ENCODE peak calls at places on chromosome 16, in four cellular contexts. One of them, this sample, is unnamed.

GRCh38 chr16:71254832-71255560 is 24.5 kb upstream of the HYDIN start:
- DNase-seq in colonic mucosa: no peak
- DNase-seq in ascending aorta: no peak
- DNase-seq in mammary epithelial cell: no peak
- DNase-seq in this sample: no peak

GRCh38 chr16:85169333-85170065 is 57.2 kb upstream of the CIBAR2 start:
- DNase-seq in colonic mucosa: no peak
- DNase-seq in ascending aorta: no peak
- DNase-seq in mammary epithelial cell: peak
- DNase-seq in this sample: peak

GRCh38 chr16:68792465-68793324 is 50.6 kb upstream of the TANGO6 start:
- DNase-seq in colonic mucosa: peak
- DNase-seq in ascending aorta: no peak
- DNase-seq in mammary epithelial cell: no peak
- DNase-seq in this sample: peak

GRCh38 chr16:27225536-27226360 is 22.4 kb downstream of the KDM8 start:
- DNase-seq in colonic mucosa: peak
- DNase-seq in ascending aorta: no peak
- DNase-seq in mammary epithelial cell: peak
- DNase-seq in this sample: no peak

GRCh38 chr16:55968221-55968620 is 93.0 kb upstream of the CES5A start:
- DNase-seq in colonic mucosa: no peak
- DNase-seq in ascending aorta: no peak
- DNase-seq in mammary epithelial cell: no peak
- DNase-seq in this sample: no peak

GRCh38 chr16:85259831-85260165 is 147.5 kb upstream of the CIBAR2 start:
- DNase-seq in colonic mucosa: no peak
- DNase-seq in ascending aorta: no peak
- DNase-seq in mammary epithelial cell: no peak
- DNase-seq in this sample: no peak

GRCh38 chr16:55559233-55559632 is 7.3 kb upstream of the CAPNS2 start:
- DNase-seq in colonic mucosa: no peak
- DNase-seq in ascending aorta: no peak
- DNase-seq in mammary epithelial cell: peak
- DNase-seq in this sample: peak

GRCh38 chr16:73034374-73034773 is 13.6 kb downstream of the ZFHX3 start:
- DNase-seq in colonic mucosa: no peak
- DNase-seq in ascending aorta: no peak
- DNase-seq in mammary epithelial cell: no peak
- DNase-seq in this sample: no peak

GRCh38 chr16:89278441-89279240 is 61.1 kb downstream of the ZNF778 start:
- DNase-seq in colonic mucosa: no peak
- DNase-seq in ascending aorta: no peak
- DNase-seq in mammary epithelial cell: no peak
- DNase-seq in this sample: no peak

GRCh38 chr16:75264531-75264998 is 13.1 kb upstream of the BCAR1 start:
- DNase-seq in colonic mucosa: no peak
- DNase-seq in ascending aorta: peak
- DNase-seq in mammary epithelial cell: no peak
- DNase-seq in this sample: peak

GRCh38 chr16:89722392-89723278 is 1.3 kb downstream of the ZNF276 start:
- DNase-seq in colonic mucosa: peak
- DNase-seq in ascending aorta: peak
- DNase-seq in mammary epithelial cell: peak
- DNase-seq in this sample: peak

GRCh38 chr16:51327001-51327400 is 175.9 kb upstream of the SALL1 start:
- DNase-seq in colonic mucosa: no peak
- DNase-seq in ascending aorta: no peak
- DNase-seq in mammary epithelial cell: peak
- DNase-seq in this sample: peak

GRCh38 chr16:58510776-58511628 is 4.3 kb upstream of the SETD6 start:
- DNase-seq in colonic mucosa: no peak
- DNase-seq in ascending aorta: peak
- DNase-seq in mammary epithelial cell: no peak
- DNase-seq in this sample: no peak

GRCh38 chr16:78611318-78611717 is 511.9 kb downstream of the WWOX start:
- DNase-seq in colonic mucosa: no peak
- DNase-seq in ascending aorta: no peak
- DNase-seq in mammary epithelial cell: no peak
- DNase-seq in this sample: no peak

GRCh38 chr16:1823821-1824220 is 2.8 kb downstream of the HAGH start:
- DNase-seq in colonic mucosa: no peak
- DNase-seq in ascending aorta: no peak
- DNase-seq in mammary epithelial cell: peak
- DNase-seq in this sample: peak

GRCh38 chr16:24609740-24610420 is 70.5 kb downstream of the RBBP6 start:
- DNase-seq in colonic mucosa: peak
- DNase-seq in ascending aorta: peak
- DNase-seq in mammary epithelial cell: peak
- DNase-seq in this sample: peak

GRCh38 chr16:56279132-56279531 is 87.8 kb downstream of the GNAO1 start:
- DNase-seq in colonic mucosa: no peak
- DNase-seq in ascending aorta: no peak
- DNase-seq in mammary epithelial cell: no peak
- DNase-seq in this sample: no peak

GRCh38 chr16:17339764-17340541 is 130.8 kb downstream of the XYLT1 start:
- DNase-seq in colonic mucosa: no peak
- DNase-seq in ascending aorta: no peak
- DNase-seq in mammary epithelial cell: peak
- DNase-seq in this sample: no peak

GRCh38 chr16:57165923-57166322 is 19.9 kb downstream of the PSME3IP1 start:
- DNase-seq in colonic mucosa: no peak
- DNase-seq in ascending aorta: no peak
- DNase-seq in mammary epithelial cell: peak
- DNase-seq in this sample: peak

GRCh38 chr16:5349661-5350060 is 252.1 kb upstream of the EEF2KMT start:
- DNase-seq in colonic mucosa: no peak
- DNase-seq in ascending aorta: no peak
- DNase-seq in mammary epithelial cell: no peak
- DNase-seq in this sample: no peak

GRCh38 chr16:5347561-5347960 is 250.0 kb upstream of the EEF2KMT start:
- DNase-seq in colonic mucosa: no peak
- DNase-seq in ascending aorta: no peak
- DNase-seq in mammary epithelial cell: no peak
- DNase-seq in this sample: no peak

GRCh38 chr16:5349101-5349500 is 251.5 kb upstream of the EEF2KMT start:
- DNase-seq in colonic mucosa: no peak
- DNase-seq in ascending aorta: no peak
- DNase-seq in mammary epithelial cell: no peak
- DNase-seq in this sample: no peak

GRCh38 chr16:5354645-5355044 is 257.1 kb upstream of the EEF2KMT start:
- DNase-seq in colonic mucosa: no peak
- DNase-seq in ascending aorta: no peak
- DNase-seq in mammary epithelial cell: no peak
- DNase-seq in this sample: no peak

GRCh38 chr16:5350118-5350517 is 252.5 kb upstream of the EEF2KMT start:
- DNase-seq in colonic mucosa: no peak
- DNase-seq in ascending aorta: no peak
- DNase-seq in mammary epithelial cell: no peak
- DNase-seq in this sample: no peak
- TF ChIP-seq CTCF in colonic mucosa: no peak
- TF ChIP-seq CTCF in ascending aorta: no peak
- TF ChIP-seq CTCF in mammary epithelial cell: no peak
- TF ChIP-seq CTCF in this sample: no peak

DNA sequence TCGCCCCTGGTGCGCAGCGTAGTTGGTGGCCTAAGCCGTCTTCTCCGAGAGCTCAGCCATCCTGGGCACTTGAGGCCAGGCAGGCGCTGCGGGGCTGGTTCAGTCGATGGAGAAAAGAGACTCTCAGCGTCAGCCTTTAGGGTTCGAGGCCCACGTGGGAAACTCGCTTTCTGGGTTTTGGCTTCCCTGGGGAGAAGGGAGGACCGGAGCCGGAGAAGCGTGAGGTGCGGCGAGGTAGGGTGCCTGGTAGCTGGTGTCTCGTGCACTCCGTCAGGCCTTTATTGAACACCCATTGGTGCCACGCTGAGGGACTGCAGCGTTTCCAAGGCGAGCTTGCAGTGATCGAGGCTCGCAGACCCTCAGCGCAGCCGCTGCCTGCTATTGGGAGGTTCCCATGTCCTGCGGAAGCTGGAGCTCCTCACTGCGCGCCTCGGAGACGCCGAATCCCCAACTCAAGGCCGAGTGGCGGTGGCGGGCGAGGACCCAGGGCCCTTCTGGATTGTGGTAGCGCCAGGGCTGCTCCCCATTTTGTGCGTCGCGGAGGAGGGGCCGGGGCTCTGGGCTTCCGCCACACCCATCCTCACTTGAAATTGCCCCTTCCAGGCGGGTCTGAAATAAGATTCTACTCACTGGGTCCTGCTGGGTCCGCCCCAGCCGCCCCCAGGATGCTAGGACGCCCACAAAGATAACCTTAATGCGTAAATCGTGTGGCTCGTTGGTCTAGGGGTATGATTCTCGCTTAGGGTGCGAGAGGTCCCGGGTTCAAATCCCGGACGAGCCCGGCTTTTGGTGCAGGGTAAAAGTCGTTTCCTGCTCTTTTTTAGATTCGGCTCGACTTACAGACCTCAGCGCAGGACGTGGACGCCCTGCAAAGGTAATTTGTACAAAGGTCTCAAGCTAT is 1.2 kb downstream of the OR1F1 start:
- DNase-seq in colonic mucosa: peak
- DNase-seq in ascending aorta: no peak
- DNase-seq in mammary epithelial cell: peak
- DNase-seq in this sample: peak
- H3K4me3 ChIP-seq in colonic mucosa: peak
- H3K4me3 ChIP-seq in ascending aorta: no peak
- H3K4me3 ChIP-seq in mammary epithelial cell: peak
- H3K4me3 ChIP-seq in this sample: peak

DNA sequence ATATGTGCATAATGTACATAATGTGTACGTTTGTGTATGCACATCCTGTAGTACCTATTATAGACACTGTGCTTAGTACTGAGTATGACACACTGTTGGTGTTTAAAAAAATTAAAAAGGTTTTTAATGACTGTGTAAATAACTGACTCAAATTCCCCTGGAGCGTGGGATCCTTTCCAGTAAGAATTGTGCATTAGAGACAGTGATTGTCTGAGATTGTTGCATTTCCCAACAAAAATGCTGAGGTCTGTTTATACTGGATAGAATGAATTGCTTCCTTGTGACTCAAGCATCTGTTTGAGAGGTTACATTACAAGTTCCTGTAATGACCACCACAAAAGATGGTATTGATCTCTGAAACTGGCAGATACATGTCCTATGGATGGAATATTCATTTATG is 229.0 kb downstream of the CDH11 start:
- DNase-seq in colonic mucosa: no peak
- DNase-seq in ascending aorta: no peak
- DNase-seq in mammary epithelial cell: no peak
- DNase-seq in this sample: peak
- TF ChIP-seq CTCF in colonic mucosa: no peak
- TF ChIP-seq CTCF in ascending aorta: no peak
- TF ChIP-seq CTCF in mammary epithelial cell: no peak
- TF ChIP-seq CTCF in this sample: no peak

GRCh38 chr16:4110680-4111079 is 5.6 kb downstream of the ADCY9 start:
- DNase-seq in colonic mucosa: peak
- DNase-seq in ascending aorta: no peak
- DNase-seq in mammary epithelial cell: no peak
- DNase-seq in this sample: no peak

GRCh38 chr16:4114257-4115208 is 1.7 kb downstream of the ADCY9 start:
- DNase-seq in colonic mucosa: no peak
- DNase-seq in ascending aorta: no peak
- DNase-seq in mammary epithelial cell: no peak
- DNase-seq in this sample: no peak

GRCh38 chr16:4113358-4114256 is 2.6 kb downstream of the ADCY9 start:
- DNase-seq in colonic mucosa: no peak
- DNase-seq in ascending aorta: no peak
- DNase-seq in mammary epithelial cell: no peak
- DNase-seq in this sample: no peak

GRCh38 chr16:4110065-4110464 is 6.2 kb downstream of the ADCY9 start:
- DNase-seq in colonic mucosa: no peak
- DNase-seq in ascending aorta: no peak
- DNase-seq in mammary epithelial cell: no peak
- DNase-seq in this sample: no peak

GRCh38 chr16:4111748-4112696 is 4.2 kb downstream of the ADCY9 start:
- DNase-seq in colonic mucosa: peak
- DNase-seq in ascending aorta: no peak
- DNase-seq in mammary epithelial cell: peak
- DNase-seq in this sample: peak
- H3K4me3 ChIP-seq in colonic mucosa: no peak
- H3K4me3 ChIP-seq in ascending aorta: peak
- H3K4me3 ChIP-seq in mammary epithelial cell: peak
- H3K4me3 ChIP-seq in this sample: peak

DNA sequence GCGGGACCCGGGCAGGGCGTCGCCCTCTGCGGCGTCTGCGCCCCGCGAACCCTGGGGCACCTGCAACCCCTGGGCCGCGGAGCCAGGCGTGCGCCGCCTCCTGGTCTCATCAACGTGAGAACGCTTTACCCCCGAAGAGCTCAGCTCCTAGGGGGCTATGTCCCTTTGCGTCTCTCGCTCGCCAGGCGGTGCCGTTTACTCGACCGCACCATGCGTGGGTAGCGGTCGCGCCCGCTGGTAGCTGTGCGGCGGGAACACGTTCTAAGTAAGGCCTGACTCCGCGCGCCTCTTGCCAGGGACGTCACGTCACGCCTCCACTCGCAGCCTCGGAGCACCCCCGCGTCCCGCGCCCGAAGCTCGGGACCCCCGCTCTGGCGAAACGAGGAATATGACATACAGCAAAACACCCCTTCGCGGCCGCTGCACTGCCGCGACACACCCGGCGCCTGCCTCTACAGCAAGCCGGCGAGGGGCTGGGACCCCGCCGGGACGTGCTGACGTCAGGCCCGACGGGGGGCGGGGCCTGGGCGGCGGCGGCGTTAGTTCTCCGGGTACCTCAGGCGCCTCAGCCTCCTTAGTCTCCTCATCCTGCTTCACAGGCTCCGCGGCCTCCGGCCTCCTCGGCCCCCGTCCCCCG is at the start of gene RAB11FIP3:
- DNase-seq in colonic mucosa: peak
- DNase-seq in ascending aorta: peak
- DNase-seq in mammary epithelial cell: peak
- DNase-seq in this sample: peak
- TF ChIP-seq CTCF in colonic mucosa: no peak
- TF ChIP-seq CTCF in ascending aorta: peak
- TF ChIP-seq CTCF in mammary epithelial cell: peak
- TF ChIP-seq CTCF in this sample: peak

DNA sequence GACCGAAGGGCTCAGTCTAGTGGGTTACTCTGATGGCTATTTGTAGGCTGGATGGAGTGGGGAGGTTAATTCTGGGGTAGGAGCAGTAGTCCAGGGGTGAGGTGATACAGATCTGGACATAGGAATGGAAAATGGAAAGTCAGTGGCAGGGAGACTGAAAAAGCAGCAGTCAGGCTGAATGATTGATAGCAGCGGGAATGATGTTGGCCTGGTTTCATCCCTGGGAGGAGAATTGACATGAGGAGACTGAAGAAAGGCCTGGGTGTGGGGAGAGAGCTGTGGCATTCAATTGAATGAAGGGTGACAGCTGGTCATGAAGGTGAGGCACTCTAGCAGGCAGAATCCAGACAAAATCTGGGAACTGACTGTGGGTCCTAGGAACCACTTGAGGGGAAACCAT is 34.7 kb upstream of the CLEC18A start:
- DNase-seq in colonic mucosa: no peak
- DNase-seq in ascending aorta: no peak
- DNase-seq in mammary epithelial cell: no peak
- DNase-seq in this sample: no peak
- H3K4me3 ChIP-seq in colonic mucosa: no peak
- H3K4me3 ChIP-seq in ascending aorta: no peak
- H3K4me3 ChIP-seq in mammary epithelial cell: no peak
- H3K4me3 ChIP-seq in this sample: no peak

This sample was measured in choroid plexus epithelial cell.